ENCODE peak calls at places on chromosome 10, in nine cellular contexts. L is aorta, B is cardiac muscle cell, D is left ventricle myocardium inferior, X is Panc1, K is body of pancreas, N is IMR-90, W is neural progenitor cell, Q is lower lobe of right lung. P is an unnamed sample. For H3K27me3 and H3K4me1, the result is how much of the 10 kb centered on the place peaks cover.

GRCh38 chr10:101588879-101589278 is 758 bp downstream of the DPCD start:
- DNase-seq in D (no peak), N (peak), X (no peak), B (peak), L (peak), W (no peak), K (no peak), Q (no peak), P (no peak)

GRCh38 chr10:69620625-69621024 is 9.4 kb upstream of the FAM241B start:
- DNase-seq in N (no peak), K (no peak), X (no peak), Q (no peak), W (no peak), L (no peak), D (no peak), B (no peak), P (no peak)

GRCh38 chr10:126640391-126640790 is 30.1 kb downstream of the C10orf90 start:
- DNase-seq in B (peak), K (no peak), L (no peak), N (no peak), X (no peak), W (no peak), Q (no peak), D (no peak), P (no peak)

GRCh38 chr10:43013065-43013464 is 63.8 kb upstream of the RET start:
- DNase-seq in L (no peak), K (no peak), D (no peak), X (no peak), W (no peak), Q (no peak), B (no peak), N (no peak), P (no peak)

GRCh38 chr10:48282829-48283228 is 8.3 kb upstream of the FRMPD2 start:
- DNase-seq in N (no peak), Q (no peak), L (no peak), B (no peak), K (no peak), D (no peak), W (no peak), X (no peak), P (no peak)

GRCh38 chr10:79063071-79063491 is 5.7 kb upstream of the ZMIZ1 start:
- DNase-seq in K (peak), D (peak), L (peak), B (no peak), N (no peak), X (no peak), Q (peak), W (no peak), P (peak)

GRCh38 chr10:14958872-14959220 is 342 bp upstream of the MEIG1 start:
- DNase-seq in L (no peak), X (no peak), K (no peak), B (no peak), N (no peak), Q (no peak), D (no peak), W (no peak), P (no peak)

GRCh38 chr10:72329290-72330058 is 25.2 kb downstream of the DNAJB12 start:
- DNase-seq in L (no peak), B (no peak), N (no peak), D (no peak), Q (peak), X (no peak), K (peak), W (peak), P (no peak)

GRCh38 chr10:71187600-71187999 is 24.8 kb upstream of the UNC5B start:
- DNase-seq in B (peak), Q (no peak), D (no peak), X (no peak), N (no peak), L (no peak), W (no peak), K (peak), P (no peak)

GRCh38 chr10:62153191-62153590 is 115.5 kb downstream of the RTKN2 start:
- DNase-seq in D (no peak), X (no peak), K (no peak), W (no peak), Q (no peak), L (no peak), N (peak), B (peak), P (no peak)

GRCh38 chr10:104309980-104310978 is 28.0 kb downstream of the ITPRIP start:
- DNase-seq in D (peak), B (peak), L (peak), N (peak), W (no peak), X (no peak), Q (no peak), K (peak), P (no peak)

GRCh38 chr10:13296476-13296875 is 3.4 kb downstream of the PHYH start:
- DNase-seq in D (no peak), B (no peak), L (no peak), W (no peak), Q (no peak), X (no peak), N (no peak), K (no peak), P (no peak)

GRCh38 chr10:10642741-10643280 is 374.9 kb upstream of the CELF2 start:
- DNase-seq in B (peak), X (no peak), W (no peak), N (peak), L (peak), Q (peak), K (peak), D (peak), P (no peak)

GRCh38 chr10:110802551-110803238 is 69.0 kb upstream of the PDCD4 start:
- DNase-seq in X (no peak), Q (peak), D (peak), N (peak), W (no peak), B (peak), K (peak), L (peak), P (peak)

GRCh38 chr10:90675621-90676020 is 182.2 kb downstream of the HTR7 start:
- DNase-seq in B (peak), X (no peak), K (no peak), N (peak), L (no peak), W (no peak), Q (no peak), D (no peak), P (no peak)

GRCh38 chr10:119325131-119325530 is 117.8 kb downstream of the GRK5 start:
- DNase-seq in W (no peak), N (no peak), L (no peak), D (no peak), B (no peak), X (no peak), Q (no peak), K (no peak), P (no peak)

GRCh38 chr10:92720306-92721165 is 30.8 kb downstream of the HHEX start:
- DNase-seq in K (no peak), N (no peak), Q (no peak), X (no peak), L (no peak), W (no peak), D (no peak), B (no peak), P (no peak)

GRCh38 chr10:110530131-110530831 is 32.6 kb downstream of the DUSP5 start:
- DNase-seq in L (peak), N (no peak), D (peak), Q (peak), K (peak), W (peak), B (peak), X (no peak), P (peak)

GRCh38 chr10:101446947-101447346 is 93.0 kb downstream of the BTRC start:
- DNase-seq in X (no peak), L (no peak), W (no peak), K (no peak), B (no peak), D (peak), N (no peak), Q (no peak), P (no peak)

GRCh38 chr10:117184821-117185220 is 12.5 kb upstream of the KCNK18 start:
- DNase-seq in K (no peak), N (no peak), X (no peak), D (no peak), W (no peak), L (no peak), Q (no peak), B (no peak), P (no peak)

GRCh38 chr10:1531883-1532597 is 205.3 kb downstream of the ADARB2 start:
- DNase-seq in X (no peak), W (no peak), K (no peak), B (no peak), L (peak), N (no peak), Q (no peak), D (no peak), P (no peak)

GRCh38 chr10:93816123-93816747 is 58.5 kb downstream of the LGI1 start:
- DNase-seq in L (peak), Q (peak), B (peak), W (peak), K (peak), N (peak), X (no peak), D (peak), P (peak)

GRCh38 chr10:44457259-44457658 is 72.4 kb upstream of the CXCL12 start:
- DNase-seq in B (no peak), L (no peak), N (no peak), W (no peak), Q (no peak), K (no peak), X (no peak), D (no peak), P (no peak)

GRCh38 chr10:128150045-128150493 is 23.8 kb upstream of the MKI67 start:
- DNase-seq in B (peak), L (peak), W (peak), Q (peak), N (peak), K (peak), X (no peak), D (peak), P (peak)

GRCh38 chr10:69464801-69465401 is 13.6 kb downstream of the TSPAN15 start:
- DNase-seq in N (no peak), K (no peak), L (peak), Q (peak), D (no peak), B (no peak), X (no peak), W (no peak), P (no peak)

GRCh38 chr10:127117125-127117524 is 79.3 kb downstream of the INSYN2A start:
- DNase-seq in W (peak), N (peak), K (peak), D (peak), L (peak), B (peak), X (no peak), Q (no peak), P (peak)

GRCh38 chr10:29859521-29860130 is 199.8 kb downstream of the JCAD start:
- DNase-seq in N (peak), W (no peak), X (no peak), K (no peak), B (no peak), D (no peak), Q (no peak), L (no peak), P (no peak)

DNA sequence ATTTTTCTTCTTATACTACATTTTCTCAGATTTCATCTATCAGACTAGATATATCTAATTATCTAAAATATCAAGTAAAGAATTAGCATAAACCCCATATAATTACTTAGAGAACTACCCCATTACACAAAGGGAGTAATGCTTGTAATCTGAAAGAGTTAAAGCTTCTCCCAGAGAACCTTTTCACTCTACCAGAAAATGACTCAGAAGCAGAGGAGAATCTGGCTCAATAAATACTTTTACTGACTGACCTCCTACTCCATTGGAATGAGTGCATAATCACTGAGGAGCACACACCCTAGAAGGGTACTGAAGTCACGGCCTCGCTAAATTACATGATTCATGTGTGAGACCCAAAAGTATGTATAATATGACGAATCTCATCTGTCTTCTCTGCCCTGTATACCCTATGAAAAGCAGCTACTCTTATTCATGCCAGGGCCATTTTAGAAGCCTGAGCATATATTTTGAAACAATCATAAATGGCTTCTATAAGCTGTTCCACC is 32.8 kb downstream of the DNMBP start:
- DNase-seq in L (no peak), W (no peak), X (no peak), N (peak), B (peak), K (no peak), Q (no peak), D (no peak), P (no peak)
- H3K27ac ChIP-seq in L (no peak), W (no peak), X (peak), N (no peak), B (peak), K (peak), Q (peak), D (peak), P (peak)

GRCh38 chr10:8074881-8075280 is 20.4 kb downstream of the GATA3 start:
- DNase-seq in B (no peak), W (no peak), D (no peak), Q (no peak), L (no peak), K (no peak), N (no peak), X (no peak), P (no peak)

GRCh38 chr10:8076948-8077347 is 22.5 kb downstream of the GATA3 start:
- DNase-seq in Q (no peak), N (no peak), K (no peak), L (no peak), X (no peak), W (no peak), B (no peak), D (no peak), P (no peak)

GRCh38 chr10:8079126-8079525 is 24.6 kb downstream of the GATA3 start:
- DNase-seq in K (no peak), L (no peak), X (no peak), Q (no peak), W (no peak), N (no peak), B (no peak), D (no peak), P (no peak)

GRCh38 chr10:8075282-8076260 is 21.1 kb downstream of the GATA3 start:
- DNase-seq in K (no peak), D (no peak), X (no peak), L (no peak), N (no peak), B (no peak), Q (no peak), W (peak), P (no peak)

DNA sequence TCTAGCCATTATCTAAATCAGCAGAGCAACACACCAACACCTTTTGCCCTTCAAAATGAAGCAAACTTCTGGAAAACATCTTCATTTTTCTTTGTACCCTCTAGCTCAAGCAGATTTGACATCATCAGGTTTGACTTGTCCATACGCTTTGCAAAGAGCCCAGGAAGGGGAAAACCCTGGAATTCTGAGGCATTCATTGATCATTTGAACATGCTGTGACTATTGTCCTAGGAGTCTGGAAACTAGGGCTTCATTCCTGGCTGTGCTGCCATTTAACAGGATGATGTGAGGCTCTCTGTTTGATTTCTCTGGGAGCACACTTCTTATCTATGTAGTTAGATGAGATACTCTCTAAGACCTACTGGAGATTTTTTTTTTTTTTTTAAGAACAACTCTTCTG is 23.5 kb downstream of the GATA3 start:
- DNase-seq in Q (no peak), D (no peak), X (no peak), B (no peak), W (peak), K (no peak), N (no peak), L (no peak), P (no peak)
- H3K27me3 ChIP-seq in Q (under half), D (under half), X (under half), B (under half), W (under half), K (under half), N (under half), L (under half), P (under half)

DNA sequence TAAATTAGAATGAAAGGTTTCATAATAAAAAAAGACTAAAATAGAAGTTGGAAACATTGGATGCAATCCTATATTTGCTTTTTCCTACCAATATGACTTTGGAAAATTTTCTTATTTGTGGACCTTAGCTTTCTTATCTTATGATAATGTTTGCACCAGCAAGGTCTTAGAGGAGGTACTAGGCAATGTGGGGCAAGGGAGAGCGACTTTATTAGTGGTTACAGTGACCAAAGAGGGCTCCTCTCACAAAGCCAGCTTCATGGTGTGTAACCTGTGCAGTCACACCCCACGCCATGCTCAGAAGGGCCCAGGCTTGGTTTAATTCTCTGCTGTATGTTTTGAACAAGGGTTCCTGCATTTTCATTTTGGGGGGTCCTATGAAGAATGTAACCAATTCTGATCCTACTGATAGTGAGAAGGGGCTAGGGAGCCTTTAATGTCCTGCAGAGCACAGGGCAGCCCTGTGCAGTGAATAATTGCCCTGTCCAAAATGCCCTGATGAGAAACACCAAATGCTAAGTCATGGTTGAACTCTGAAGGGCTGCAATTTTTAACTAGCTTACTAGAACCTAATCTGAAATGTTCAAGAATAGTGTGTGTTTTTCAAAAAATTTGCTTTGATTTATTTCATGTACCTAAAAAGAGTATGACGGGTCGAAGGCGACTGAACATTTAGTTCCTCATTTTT is 1047.8 kb downstream of the LRMDA start:
- DNase-seq in X (no peak), W (no peak), Q (no peak), D (no peak), B (no peak), L (no peak), K (peak), N (no peak), P (no peak)
- H3K4me1 ChIP-seq in X (under half), W (under half), Q (under half), D (under half), B (under half), L (under half), K (under half), N (under half), P (under half)

GRCh38 chr10:4723860-4724259 is 102.1 kb upstream of the AKR1E2 start:
- DNase-seq in N (no peak), Q (no peak), K (no peak), X (no peak), D (no peak), B (no peak), W (no peak), L (no peak), P (no peak)
- H3K27ac ChIP-seq in N (no peak), Q (no peak), K (no peak), X (peak), D (no peak), B (no peak), W (no peak), L (no peak), P (no peak)

DNA sequence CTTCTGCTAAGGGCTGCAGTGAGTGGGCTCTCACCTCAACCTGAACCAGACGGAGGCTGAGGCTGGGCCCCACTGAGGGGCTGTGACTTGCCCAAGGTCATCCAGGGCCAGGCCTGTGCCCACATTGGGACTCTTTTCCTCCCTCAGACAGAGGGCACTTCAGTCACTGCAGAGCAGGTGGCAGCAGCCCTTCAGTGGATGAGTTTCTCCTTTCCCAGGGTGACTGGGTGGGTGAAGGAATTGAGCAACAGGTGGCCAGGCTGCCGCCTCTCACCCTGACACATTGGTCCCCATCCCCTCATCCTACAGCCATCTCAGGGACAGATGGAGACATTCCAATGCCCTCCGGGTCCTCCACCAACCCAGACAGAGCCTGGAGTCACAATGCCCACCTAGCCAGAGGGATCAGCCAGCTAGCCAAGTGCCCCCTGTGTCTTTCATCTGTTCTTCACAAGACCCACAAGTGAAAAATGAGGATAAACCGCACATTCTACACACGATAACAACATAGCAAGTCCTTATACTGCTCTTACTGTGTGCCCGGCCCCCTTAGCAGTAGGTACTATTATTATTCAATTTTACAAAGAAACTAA is 1.8 kb upstream of the SLC18A3 start:
- DNase-seq in L (peak), X (no peak), N (no peak), Q (no peak), W (no peak), B (no peak), D (no peak), K (no peak), P (no peak)
- H3K27me3 ChIP-seq in L (under half), X (under half), N (half or more), Q (half or more), W (half or more), B (half or more), D (half or more), K (under half), P (half or more)

P was measured in colonic mucosa.